ENCODE peak calls at places on chromosomes 11 and 22, in four cellular contexts. D is occipital lobe, I is amniotic stem cell, M is transverse colon. E is an unnamed sample.

GRCh38 chr11:61962213-61963015 is 5.0 kb downstream of the FTH1 start:
- DNase-seq in D (no peak), I (no peak), M (no peak), E (no peak)

GRCh38 chr11:115720537-115721308 is 216.5 kb upstream of the CADM1 start:
- DNase-seq in D (no peak), I (no peak), M (no peak), E (no peak)

GRCh38 chr11:28457481-28458145 is 349.4 kb downstream of the METTL15 start:
- DNase-seq in D (no peak), I (no peak), M (no peak), E (no peak)

GRCh38 chr11:134270250-134270714 is 5.9 kb upstream of the GLB1L3 start:
- DNase-seq in D (no peak), I (no peak), M (no peak), E (no peak)

GRCh38 chr11:6531267-6531752 is 34.2 kb downstream of the DNHD1 start:
- DNase-seq in D (no peak), I (no peak), M (no peak), E (peak)

GRCh38 chr11:36372101-36372767 is 76.1 kb downstream of the PRR5L start:
- DNase-seq in D (no peak), I (no peak), M (no peak), E (peak)

GRCh38 chr11:12807621-12808020 is 133.4 kb downstream of the TEAD1 start:
- DNase-seq in D (no peak), I (no peak), M (no peak), E (no peak)

GRCh38 chr11:36564376-36565032 is 3.3 kb upstream of the RAG1 start:
- DNase-seq in D (peak), I (no peak), M (peak), E (peak)

GRCh38 chr11:47121731-47122130 is 54.9 kb downstream of the ARFGAP2 start:
- DNase-seq in D (no peak), I (no peak), M (no peak), E (no peak)

GRCh38 chr11:118913411-118914125 is 12.2 kb downstream of the BCL9L start:
- DNase-seq in D (no peak), I (no peak), M (no peak), E (no peak)

GRCh38 chr11:122803306-122803705 is 35.0 kb upstream of the CRTAM start:
- DNase-seq in D (no peak), I (peak), M (no peak), E (peak)

GRCh38 chr11:102341844-102342318 is 5.1 kb upstream of the BIRC2 start:
- DNase-seq in D (peak), I (peak), M (peak), E (peak)

GRCh38 chr11:74634537-74634936 is 42.2 kb downstream of the POLD3 start:
- DNase-seq in D (no peak), I (no peak), M (peak), E (no peak)

GRCh38 chr11:10302744-10303557 is 1.9 kb upstream of the ADM start:
- DNase-seq in D (peak), I (no peak), M (peak), E (peak)

GRCh38 chr11:3995307-3995706 is 99.3 kb upstream of the RRM1 start:
- DNase-seq in D (no peak), I (no peak), M (no peak), E (peak)

GRCh38 chr22:37663521-37664140 is 5.1 kb downstream of the PDXP start:
- DNase-seq in D (no peak), I (no peak), M (no peak), E (no peak)

GRCh38 chr11:119839504-119840133 is 110.6 kb upstream of the NECTIN1 start:
- DNase-seq in D (no peak), I (no peak), M (no peak), E (no peak)

GRCh38 chr11:46480909-46481308 is 89.3 kb upstream of the CHRM4 start:
- DNase-seq in D (no peak), I (no peak), M (no peak), E (no peak)

GRCh38 chr11:125281831-125282595 is 117.5 kb downstream of the PKNOX2 start:
- DNase-seq in D (no peak), I (no peak), M (no peak), E (no peak)

GRCh38 chr22:29344137-29344536 is 28.6 kb upstream of the RASL10A start:
- DNase-seq in D (peak), I (peak), M (peak), E (peak)

GRCh38 chr22:40348025-40348658 is 1.8 kb downstream of the ADSL start:
- DNase-seq in D (no peak), I (peak), M (peak), E (no peak)

GRCh38 chr11:12685229-12685628 is 11.0 kb downstream of the TEAD1 start:
- DNase-seq in D (no peak), I (no peak), M (no peak), E (no peak)

GRCh38 chr11:60785806-60786361 is 751 bp downstream of the MS4A10 start:
- DNase-seq in D (peak), I (no peak), M (no peak), E (no peak)

GRCh38 chr22:46579751-46580449 is 40.3 kb upstream of the GRAMD4 start:
- DNase-seq in D (no peak), I (no peak), M (no peak), E (no peak)

GRCh38 chr22:37484115-37485005 is 1.8 kb downstream of the MFNG start:
- DNase-seq in D (no peak), I (no peak), M (peak), E (no peak)

GRCh38 chr11:107176148-107177105 is 158.2 kb upstream of the GUCY1A2 start:
- DNase-seq in D (no peak), I (no peak), M (no peak), E (no peak)

GRCh38 chr11:85407648-85408047 is 219.5 kb downstream of the DLG2 start:
- DNase-seq in D (no peak), I (no peak), M (no peak), E (no peak)

E was measured in GM04504.